ENCODE peak calls at places on chromosomes 16 and 17, in six cellular contexts. U is C1 segment of cervical spinal cord, S is GM04504, P is NCI-H1092, G is hepatocyte, L is Panc1. A is an unnamed sample.

GRCh38 chr16:87780385-87780989 is 14.7 kb upstream of the KLHDC4 start:
- DNase-seq in U (peak), S (no peak), P (peak), G (no peak), L (no peak), A (peak)

GRCh38 chr17:17570207-17570797 is 21.2 kb downstream of the PEMT start:
- DNase-seq in U (no peak), S (no peak), P (peak), G (peak), L (no peak), A (no peak)

GRCh38 chr17:50908860-50909764 is 43.0 kb upstream of the TOB1 start:
- DNase-seq in U (no peak), S (no peak), P (no peak), G (peak), L (no peak), A (peak)

GRCh38 chr17:37848690-37849616 is 75.3 kb upstream of the TBC1D3K start:
- DNase-seq in U (no peak), S (peak), P (no peak), G (peak), L (no peak), A (peak)

GRCh38 chr17:78526231-78527025 is 50.8 kb downstream of the DNAH17 start:
- DNase-seq in U (no peak), S (no peak), P (no peak), G (no peak), L (no peak), A (no peak)

GRCh38 chr17:17798010-17798556 is 38.7 kb downstream of the SREBF1 start:
- DNase-seq in U (no peak), S (no peak), P (no peak), G (no peak), L (no peak), A (no peak)

GRCh38 chr17:43125133-43125966 is at the start of gene BRCA1:
- DNase-seq in U (peak), S (peak), P (peak), G (peak), L (peak), A (peak)

GRCh38 chr16:22077700-22078313 is 14.5 kb upstream of the VWA3A start:
- DNase-seq in U (no peak), S (no peak), P (no peak), G (peak), L (no peak), A (peak)

GRCh38 chr17:51869387-51869786 is 289.1 kb downstream of the CA10 start:
- DNase-seq in U (no peak), S (peak), P (no peak), G (peak), L (no peak), A (no peak)

GRCh38 chr16:87472142-87472778 is 20.6 kb downstream of the ZCCHC14 start:
- DNase-seq in U (no peak), S (no peak), P (no peak), G (no peak), L (no peak), A (no peak)

GRCh38 chr17:55749985-55750384 is 866 bp upstream of the PCTP start:
- DNase-seq in U (no peak), S (no peak), P (no peak), G (no peak), L (no peak), A (no peak)

GRCh38 chr16:87192418-87193073 is 124.6 kb downstream of the C16orf95 start:
- DNase-seq in U (no peak), S (no peak), P (no peak), G (no peak), L (no peak), A (no peak)

GRCh38 chr16:68479271-68479670 is 31.0 kb upstream of the SMPD3 start:
- DNase-seq in U (no peak), S (no peak), P (no peak), G (no peak), L (no peak), A (no peak)

GRCh38 chr17:29216181-29216580 is 30.5 kb upstream of the CRYBA1 start:
- DNase-seq in U (no peak), S (no peak), P (no peak), G (no peak), L (no peak), A (no peak)

GRCh38 chr17:9937164-9937835 is 32.2 kb upstream of the RCVRN start:
- DNase-seq in U (peak), S (peak), P (no peak), G (peak), L (no peak), A (no peak)

GRCh38 chr17:80133626-80133970 is 13.3 kb downstream of the EIF4A3 start:
- DNase-seq in U (no peak), S (no peak), P (no peak), G (no peak), L (no peak), A (no peak)

GRCh38 chr16:49400611-49401010 is 27.0 kb downstream of the C16orf78 start:
- DNase-seq in U (no peak), S (no peak), P (no peak), G (no peak), L (no peak), A (no peak)

GRCh38 chr16:74216319-74216718 is 80.3 kb upstream of the PSMD7 start:
- DNase-seq in U (no peak), S (no peak), P (no peak), G (peak), L (no peak), A (no peak)

GRCh38 chr16:57699481-57699880 is 4.9 kb downstream of the DRC7 start:
- DNase-seq in U (no peak), S (no peak), P (no peak), G (no peak), L (no peak), A (no peak)

GRCh38 chr16:17368511-17368910 is 102.2 kb downstream of the XYLT1 start:
- DNase-seq in U (no peak), S (no peak), P (no peak), G (no peak), L (no peak), A (no peak)

GRCh38 chr17:52660692-52661091 is 502.2 kb upstream of the CA10 start:
- DNase-seq in U (no peak), S (no peak), P (no peak), G (no peak), L (no peak), A (no peak)

GRCh38 chr17:52106638-52107261 is 51.8 kb downstream of the CA10 start:
- DNase-seq in U (no peak), S (peak), P (peak), G (peak), L (peak), A (no peak)

GRCh38 chr16:61289141-61289540 is 747.1 kb downstream of the CDH8 start:
- DNase-seq in U (no peak), S (no peak), P (no peak), G (no peak), L (no peak), A (no peak)

GRCh38 chr17:17682293-17682736 is 1.1 kb downstream of the RAI1 start:
- DNase-seq in U (peak), S (no peak), P (no peak), G (peak), L (no peak), A (peak)

GRCh38 chr17:39736319-39737165 is 1.2 kb upstream of the GRB7 start:
- DNase-seq in U (no peak), S (no peak), P (no peak), G (peak), L (no peak), A (no peak)

GRCh38 chr17:63476857-63477470 is at the start of gene ACE:
- DNase-seq in U (no peak), S (no peak), P (peak), G (peak), L (no peak), A (peak)

GRCh38 chr16:85765273-85765672 is 14.4 kb upstream of the C16orf74 start:
- DNase-seq in U (no peak), S (no peak), P (no peak), G (no peak), L (no peak), A (no peak)

GRCh38 chr16:56667581-56668571 is at the start of gene MT1G:
- DNase-seq in U (no peak), S (no peak), P (no peak), G (peak), L (no peak), A (no peak)

GRCh38 chr16:85556456-85557082 is 56.6 kb upstream of the GSE1 start:
- DNase-seq in U (peak), S (no peak), P (no peak), G (peak), L (no peak), A (peak)

GRCh38 chr16:28304214-28304613 is 11.9 kb downstream of the SBK1 start:
- DNase-seq in U (no peak), S (no peak), P (no peak), G (peak), L (no peak), A (no peak)

A was measured in immature natural killer cell.